ENCODE peak calls at places on chromosome 11, in five cellular contexts. Q is endothelial cell, X is BE2C, I is hippocampal formation, R is ELF-1. F is an unnamed sample.

GRCh38 chr11:115939726-115940421 is 435.7 kb upstream of the CADM1 start:
- DNase-seq in Q (no peak), X (no peak), I (no peak), R (no peak), F (no peak)

GRCh38 chr11:118002541-118003019 is 16.4 kb downstream of the IL10RA start:
- DNase-seq in Q (no peak), X (no peak), I (no peak), R (peak; percentile 62), F (no peak)

GRCh38 chr11:79413258-79413657 is 27.6 kb downstream of the TENM4 start:
- DNase-seq in Q (peak; percentile 13), X (peak; percentile 90), I (no peak), R (peak; percentile 70), F (peak; percentile 75)

GRCh38 chr11:109275931-109276330 is 146.1 kb upstream of the C11orf87 start:
- DNase-seq in Q (no peak), X (no peak), I (no peak), R (no peak), F (no peak)

GRCh38 chr11:79060534-79060933 is 380.3 kb downstream of the TENM4 start:
- DNase-seq in Q (no peak), X (no peak), I (no peak), R (no peak), F (no peak)

GRCh38 chr11:115334932-115335788 is 169.1 kb downstream of the CADM1 start:
- DNase-seq in Q (no peak), X (no peak), I (peak; percentile 58), R (no peak), F (peak; percentile 75)

GRCh38 chr11:1545432-1545831 is 26.6 kb downstream of the DUSP8 start:
- DNase-seq in Q (no peak), X (no peak), I (no peak), R (no peak), F (no peak)

GRCh38 chr11:20162824-20163777 is 2.8 kb upstream of the DBX1 start:
- DNase-seq in Q (peak; percentile 63), X (peak; percentile 35), I (no peak), R (peak; percentile 83), F (no peak)

GRCh38 chr11:86818466-86819282 is 18.3 kb downstream of the PRSS23 start:
- DNase-seq in Q (no peak), X (no peak), I (peak; percentile 82), R (no peak), F (peak; percentile 58)

GRCh38 chr11:114293201-114293711 is 2.9 kb upstream of the NNMT start:
- DNase-seq in Q (no peak), X (no peak), I (no peak), R (no peak), F (no peak)

GRCh38 chr11:108198833-108199232 is 23.6 kb downstream of the NPAT start:
- DNase-seq in Q (no peak), X (no peak), I (no peak), R (no peak), F (no peak)

GRCh38 chr11:125086633-125087296 is 23.7 kb downstream of the SLC37A2 start:
- DNase-seq in Q (no peak), X (no peak), I (no peak), R (no peak), F (no peak)

GRCh38 chr11:128525411-128526243 is 61.7 kb downstream of the ETS1 start:
- DNase-seq in Q (no peak), X (no peak), I (peak; percentile 82), R (no peak), F (no peak)

GRCh38 chr11:2990617-2991476 is 1.3 kb downstream of the NAP1L4 start:
- DNase-seq in Q (no peak), X (no peak), I (no peak), R (peak; percentile 28), F (no peak)

GRCh38 chr11:69657911-69658605 is 17.1 kb downstream of the LTO1 start:
- DNase-seq in Q (peak; percentile 64), X (peak; percentile 52), I (no peak), R (peak; percentile 96), F (no peak)

GRCh38 chr11:128892866-128893565 is 1.9 kb downstream of the KCNJ5 start:
- DNase-seq in Q (no peak), X (no peak), I (no peak), R (peak; percentile 43), F (no peak)

GRCh38 chr11:119372260-119373058 is 9.0 kb downstream of the USP2 start:
- DNase-seq in Q (no peak), X (no peak), I (no peak), R (no peak), F (no peak)

GRCh38 chr11:134686418-134686817 is 274.4 kb upstream of the B3GAT1 start:
- DNase-seq in Q (peak; percentile 27), X (no peak), I (no peak), R (peak; percentile 31), F (peak; percentile 3)

GRCh38 chr11:70027451-70027850 is 50.7 kb upstream of the ANO1 start:
- DNase-seq in Q (no peak), X (no peak), I (no peak), R (no peak), F (no peak)

GRCh38 chr11:122209619-122210377 is 93.8 kb upstream of the BLID start:
- DNase-seq in Q (no peak), X (peak; percentile 68), I (peak; percentile 92), R (no peak), F (peak; percentile 73)

GRCh38 chr11:132588366-132588765 is 943.9 kb downstream of the OPCML start:
- DNase-seq in Q (no peak), X (no peak), I (no peak), R (no peak), F (no peak)

GRCh38 chr11:122375687-122376399 is 259.8 kb upstream of the BLID start:
- DNase-seq in Q (no peak), X (no peak), I (no peak), R (no peak), F (no peak)

GRCh38 chr11:125371451-125371935 is 124.6 kb downstream of the FEZ1 start:
- DNase-seq in Q (no peak), X (no peak), I (no peak), R (peak; percentile 95), F (no peak)

GRCh38 chr11:130400793-130401483 is 27.5 kb downstream of the ADAMTS8 start:
- DNase-seq in Q (no peak), X (no peak), I (no peak), R (peak; percentile 82), F (peak; percentile 15)

GRCh38 chr11:77642228-77642627 is 4.6 kb upstream of the CLNS1A start:
- DNase-seq in Q (no peak), X (no peak), I (no peak), R (no peak), F (no peak)

GRCh38 chr11:56932572-56933235 is 56.0 kb upstream of the OR5AK2 start:
- DNase-seq in Q (no peak), X (no peak), I (no peak), R (no peak), F (no peak)

GRCh38 chr11:8040921-8041285 is 40.1 kb upstream of the TUB start:
- DNase-seq in Q (no peak), X (no peak), I (no peak), R (no peak), F (no peak)

GRCh38 chr11:86358720-86359119 is 16.0 kb upstream of the CCDC81 start:
- DNase-seq in Q (no peak), X (no peak), I (no peak), R (peak; percentile 9), F (no peak)

GRCh38 chr11:10029386-10030121 is 264.5 kb downstream of the SBF2 start:
- DNase-seq in Q (no peak), X (peak; percentile 32), I (no peak), R (no peak), F (no peak)

GRCh38 chr11:114318361-114318760 is 22.2 kb downstream of the NNMT start:
- DNase-seq in Q (no peak), X (no peak), I (no peak), R (no peak), F (no peak)

GRCh38 chr11:77269484-77270123 is 31.9 kb downstream of the GDPD4 start:
- DNase-seq in Q (no peak), X (no peak), I (no peak), R (no peak), F (no peak)

GRCh38 chr11:74070713-74071506 is 62.0 kb upstream of the UCP3 start:
- DNase-seq in Q (no peak), X (no peak), I (no peak), R (no peak), F (peak; percentile 29)

GRCh38 chr11:64340671-64341335 is 799 bp downstream of the CCDC88B start:
- DNase-seq in Q (peak; percentile 69), X (peak; percentile 38), I (no peak), R (peak; percentile 88), F (no peak)

F was measured in foreskin melanocyte.